ENCODE peak calls at places on chromosome 1, in ten cellular contexts. U is NCI-H510A treated with DMSO at 0.1 percent for 48 hours; B is activated CD4-positive, alpha-beta T cell treated with anti-CD3 and anti-CD28 coated beads, Interleukin-2, amount 50 U/mL, for 24 hours; O is HS-27A; Z is NCI-H1105; V is AML-193; N is stimulated activated CD4-positive, alpha-beta T cell treated with anti-CD3 and anti-CD28 coated beads, Interleukin-12 subunit alpha, Interleukin-12 subunit beta, amount 100 ng/mL, for 4 hours; I is activated naive CD8-positive, alpha-beta T cell treated with anti-CD3 and anti-CD28 coated beads, Interleukin-2, amount 50 U/mL, for 24 hours; E is endothelial cell; X is amniotic stem cell. W is an unnamed sample.
A peak's percentile ranks its signal among the peaks of the same experiment; 100 is the strongest.

GRCh38 chr1:1344672-1345361 is 4.4 kb downstream of the DVL1 start:
- DNase-seq in V (no peak), N (peak; percentile 47), O (peak; percentile 86), E (peak; percentile 63), Z (no peak), I (peak; percentile 64), X (peak; percentile 60), B (no peak), U (no peak), W (peak; percentile 69)

GRCh38 chr1:44608141-44608540 is 66.1 kb downstream of the TMEM53 start:
- DNase-seq in O (no peak), B (no peak), N (no peak), I (no peak), X (no peak), Z (no peak), E (no peak), U (no peak), V (no peak), W (no peak)

GRCh38 chr1:14334336-14335176 is 263.9 kb upstream of the KAZN start:
- DNase-seq in U (no peak), X (no peak), I (no peak), V (no peak), B (no peak), Z (no peak), N (peak; percentile 3), O (no peak), E (no peak), W (no peak)

GRCh38 chr1:25831569-25832196 is 11.9 kb downstream of the MTFR1L start:
- DNase-seq in Z (no peak), B (no peak), E (no peak), U (no peak), X (no peak), O (no peak), I (no peak), V (no peak), N (no peak), W (no peak)

GRCh38 chr1:177119311-177119710 is 45.2 kb downstream of the ASTN1 start:
- DNase-seq in U (no peak), X (no peak), Z (peak; percentile 17), O (no peak), V (no peak), B (no peak), E (no peak), N (no peak), I (no peak), W (no peak)

GRCh38 chr1:57770772-57771171 is 346.9 kb upstream of the DAB1 start:
- DNase-seq in U (peak; percentile 4), N (no peak), X (no peak), E (no peak), Z (no peak), O (no peak), I (no peak), V (peak; percentile 10), B (no peak), W (no peak)

GRCh38 chr1:182574156-182574555 is 14.9 kb downstream of the RNASEL start:
- DNase-seq in B (no peak), E (no peak), X (no peak), U (no peak), Z (no peak), V (no peak), N (no peak), O (no peak), I (no peak), W (no peak)

GRCh38 chr1:60978421-60979357 is 103.7 kb upstream of the NFIA start:
- DNase-seq in E (peak; percentile 25), N (peak; percentile 10), O (no peak), I (peak; percentile 15), B (no peak), V (peak; percentile 5), X (no peak), U (peak; percentile 55), Z (no peak), W (peak; percentile 19)

GRCh38 chr1:156437465-156437864 is 63.1 kb downstream of the MEF2D start:
- DNase-seq in Z (no peak), E (no peak), B (no peak), N (no peak), O (no peak), I (no peak), X (no peak), U (no peak), V (no peak), W (no peak)

GRCh38 chr1:22835920-22836319 is 125.3 kb downstream of the EPHB2 start:
- DNase-seq in N (no peak), Z (no peak), B (no peak), E (no peak), O (no peak), U (no peak), I (no peak), V (no peak), X (no peak), W (no peak)

GRCh38 chr1:217063065-217063908 is 340.1 kb upstream of the ESRRG start:
- DNase-seq in Z (no peak), I (no peak), O (no peak), B (no peak), N (no peak), U (no peak), E (no peak), X (no peak), V (no peak), W (no peak)